ENCODE peak calls at places on chromosomes 5 and 9, in seven cellular contexts. One of them, this sample, is unnamed.

GRCh38 chr9:37201581-37201980 is 81.2 kb downstream of the ZCCHC7 start:
- DNase-seq in SW480: no peak
- DNase-seq in psoas muscle: no peak
- DNase-seq in DMS79: no peak
- DNase-seq in left colon: no peak
- DNase-seq in mesendoderm: peak
- DNase-seq in Right ventricle myocardium superior: no peak
- DNase-seq in this sample: peak

GRCh38 chr9:27094640-27095039 is 14.4 kb upstream of the TEK start:
- DNase-seq in SW480: no peak
- DNase-seq in psoas muscle: no peak
- DNase-seq in DMS79: no peak
- DNase-seq in left colon: no peak
- DNase-seq in mesendoderm: no peak
- DNase-seq in Right ventricle myocardium superior: no peak
- DNase-seq in this sample: no peak

GRCh38 chr9:126154182-126154827 is 172.3 kb upstream of the MVB12B start:
- DNase-seq in SW480: no peak
- DNase-seq in psoas muscle: no peak
- DNase-seq in DMS79: no peak
- DNase-seq in left colon: no peak
- DNase-seq in mesendoderm: no peak
- DNase-seq in Right ventricle myocardium superior: no peak
- DNase-seq in this sample: no peak

GRCh38 chr5:126956991-126957390 is 73.4 kb downstream of the MARCHF3 start:
- DNase-seq in SW480: no peak
- DNase-seq in psoas muscle: no peak
- DNase-seq in DMS79: no peak
- DNase-seq in left colon: no peak
- DNase-seq in mesendoderm: no peak
- DNase-seq in Right ventricle myocardium superior: no peak
- DNase-seq in this sample: no peak

GRCh38 chr9:35645736-35646582 is 4.8 kb downstream of the SIT1 start:
- DNase-seq in SW480: peak
- DNase-seq in psoas muscle: no peak
- DNase-seq in DMS79: peak
- DNase-seq in left colon: peak
- DNase-seq in mesendoderm: peak
- DNase-seq in Right ventricle myocardium superior: no peak
- DNase-seq in this sample: peak

GRCh38 chr5:156411-157072 is 34.8 kb upstream of the LRRC14B start:
- DNase-seq in SW480: no peak
- DNase-seq in psoas muscle: no peak
- DNase-seq in DMS79: no peak
- DNase-seq in left colon: peak
- DNase-seq in mesendoderm: no peak
- DNase-seq in Right ventricle myocardium superior: no peak
- DNase-seq in this sample: peak

GRCh38 chr9:123434619-123435240 is 78.7 kb downstream of the CRB2 start:
- DNase-seq in SW480: peak
- DNase-seq in psoas muscle: no peak
- DNase-seq in DMS79: no peak
- DNase-seq in left colon: no peak
- DNase-seq in mesendoderm: peak
- DNase-seq in Right ventricle myocardium superior: no peak
- DNase-seq in this sample: peak

GRCh38 chr9:98193336-98193944 is 1.0 kb upstream of the CORO2A start:
- DNase-seq in SW480: no peak
- DNase-seq in psoas muscle: no peak
- DNase-seq in DMS79: peak
- DNase-seq in left colon: no peak
- DNase-seq in mesendoderm: no peak
- DNase-seq in Right ventricle myocardium superior: no peak
- DNase-seq in this sample: no peak

GRCh38 chr5:179229331-179229761 is 115.9 kb downstream of the ADAMTS2 start:
- DNase-seq in SW480: no peak
- DNase-seq in psoas muscle: no peak
- DNase-seq in DMS79: no peak
- DNase-seq in left colon: no peak
- DNase-seq in mesendoderm: no peak
- DNase-seq in Right ventricle myocardium superior: no peak
- DNase-seq in this sample: no peak

GRCh38 chr5:10594591-10595210 is 30.8 kb downstream of the ANKRD33B start:
- DNase-seq in SW480: no peak
- DNase-seq in psoas muscle: no peak
- DNase-seq in DMS79: no peak
- DNase-seq in left colon: no peak
- DNase-seq in mesendoderm: peak
- DNase-seq in Right ventricle myocardium superior: no peak
- DNase-seq in this sample: no peak

GRCh38 chr5:72692273-72692672 is 124.2 kb upstream of the TNPO1 start:
- DNase-seq in SW480: no peak
- DNase-seq in psoas muscle: no peak
- DNase-seq in DMS79: no peak
- DNase-seq in left colon: no peak
- DNase-seq in mesendoderm: peak
- DNase-seq in Right ventricle myocardium superior: no peak
- DNase-seq in this sample: no peak

GRCh38 chr5:14059810-14060209 is 83.3 kb upstream of the TRIO start:
- DNase-seq in SW480: no peak
- DNase-seq in psoas muscle: no peak
- DNase-seq in DMS79: no peak
- DNase-seq in left colon: no peak
- DNase-seq in mesendoderm: no peak
- DNase-seq in Right ventricle myocardium superior: no peak
- DNase-seq in this sample: no peak

GRCh38 chr9:97819735-97820134 is 33.3 kb upstream of the FOXE1 start:
- DNase-seq in SW480: no peak
- DNase-seq in psoas muscle: no peak
- DNase-seq in DMS79: no peak
- DNase-seq in left colon: no peak
- DNase-seq in mesendoderm: no peak
- DNase-seq in Right ventricle myocardium superior: no peak
- DNase-seq in this sample: no peak

GRCh38 chr5:108101105-108101504 is 280.8 kb downstream of the FBXL17 start:
- DNase-seq in SW480: no peak
- DNase-seq in psoas muscle: no peak
- DNase-seq in DMS79: peak
- DNase-seq in left colon: no peak
- DNase-seq in mesendoderm: no peak
- DNase-seq in Right ventricle myocardium superior: no peak
- DNase-seq in this sample: no peak

GRCh38 chr9:109414125-109414785 is 83.9 kb downstream of the PTPN3 start:
- DNase-seq in SW480: peak
- DNase-seq in psoas muscle: no peak
- DNase-seq in DMS79: no peak
- DNase-seq in left colon: no peak
- DNase-seq in mesendoderm: peak
- DNase-seq in Right ventricle myocardium superior: no peak
- DNase-seq in this sample: peak

GRCh38 chr5:61587120-61587519 is 255.1 kb downstream of the ZSWIM6 start:
- DNase-seq in SW480: no peak
- DNase-seq in psoas muscle: no peak
- DNase-seq in DMS79: no peak
- DNase-seq in left colon: no peak
- DNase-seq in mesendoderm: no peak
- DNase-seq in Right ventricle myocardium superior: no peak
- DNase-seq in this sample: no peak

GRCh38 chr5:144422025-144422424 is 251.4 kb downstream of the KCTD16 start:
- DNase-seq in SW480: no peak
- DNase-seq in psoas muscle: no peak
- DNase-seq in DMS79: no peak
- DNase-seq in left colon: no peak
- DNase-seq in mesendoderm: peak
- DNase-seq in Right ventricle myocardium superior: no peak
- DNase-seq in this sample: no peak

GRCh38 chr5:10262995-10263394 is 12.9 kb downstream of the CCT5 start:
- DNase-seq in SW480: no peak
- DNase-seq in psoas muscle: no peak
- DNase-seq in DMS79: no peak
- DNase-seq in left colon: no peak
- DNase-seq in mesendoderm: no peak
- DNase-seq in Right ventricle myocardium superior: no peak
- DNase-seq in this sample: no peak